ENCODE peak calls at places on chromosomes 3 and 15, in six cellular contexts. W is body of pancreas, J is ovary, K is A549, F is gastrocnemius medialis, H is esophagus squamous epithelium. L is an unnamed sample.

GRCh38 chr3:100169186-100169585 is 54.9 kb upstream of the FILIP1L start:
- DNase-seq in K (no peak), J (peak), F (no peak), H (no peak), W (no peak), L (no peak)

GRCh38 chr3:127036209-127037020 is 53.5 kb downstream of the PLXNA1 start:
- DNase-seq in J (peak), F (no peak), H (no peak), K (no peak), W (peak), L (no peak)

GRCh38 chr15:100901296-100901695 is 17.9 kb upstream of the LRRK1 start:
- DNase-seq in H (no peak), J (no peak), W (no peak), F (no peak), K (no peak), L (no peak)

GRCh38 chr3:197025736-197026480 is 3.7 kb downstream of the MELTF start:
- DNase-seq in J (peak), W (no peak), F (no peak), K (no peak), H (no peak), L (no peak)

GRCh38 chr15:37056168-37056893 is 44.0 kb downstream of the MEIS2 start:
- DNase-seq in H (no peak), J (no peak), W (no peak), K (no peak), F (no peak), L (peak)

GRCh38 chr15:45187578-45187893 is 230 bp downstream of the SHF start:
- DNase-seq in J (no peak), H (no peak), W (no peak), F (no peak), K (no peak), L (no peak)

GRCh38 chr3:69328903-69329302 is 57.0 kb downstream of the FRMD4B start:
- DNase-seq in H (no peak), K (no peak), W (no peak), J (no peak), F (no peak), L (no peak)

GRCh38 chr15:57235865-57236264 is 140.4 kb upstream of the CGNL1 start:
- DNase-seq in K (no peak), H (no peak), W (no peak), F (no peak), J (no peak), L (no peak)

GRCh38 chr3:85567074-85567676 is 608.4 kb downstream of the CADM2 start:
- DNase-seq in K (no peak), H (no peak), F (no peak), J (no peak), W (peak), L (no peak)

GRCh38 chr3:98812851-98813374 is 49.8 kb downstream of the ST3GAL6 start:
- DNase-seq in H (no peak), J (no peak), F (no peak), W (peak), K (peak), L (no peak)

GRCh38 chr15:87940763-87941162 is 315.8 kb downstream of the NTRK3 start:
- DNase-seq in J (no peak), H (no peak), W (no peak), K (no peak), F (no peak), L (no peak)

GRCh38 chr15:89575656-89576416 is 567 bp downstream of the TICRR start:
- DNase-seq in W (no peak), H (no peak), F (no peak), J (no peak), K (no peak), L (no peak)

GRCh38 chr15:89576417-89576773 is 1.1 kb downstream of the TICRR start:
- DNase-seq in J (no peak), F (no peak), H (no peak), K (no peak), W (no peak), L (no peak)

GRCh38 chr15:89575146-89575655 is at the start of gene TICRR:
- DNase-seq in J (peak), K (peak), H (peak), W (peak), F (peak), L (peak)

GRCh38 chr15:89577776-89578115 is 2.5 kb downstream of the TICRR start:
- DNase-seq in F (no peak), J (no peak), W (no peak), H (no peak), K (no peak), L (no peak)

GRCh38 chr15:89578146-89578545 is 2.9 kb downstream of the TICRR start:
- DNase-seq in J (no peak), F (no peak), W (no peak), K (no peak), H (no peak), L (no peak)
- H3K4me3 ChIP-seq in J (no peak), F (no peak), W (no peak), K (peak), H (peak), L (no peak)

GRCh38 chr15:89749526-89749925 is 1.5 kb downstream of the MESP1 start:
- DNase-seq in J (no peak), K (no peak), H (no peak), F (no peak), W (no peak), L (no peak)

GRCh38 chr15:89749059-89749458 is 2.0 kb downstream of the MESP1 start:
- DNase-seq in J (no peak), W (no peak), F (no peak), K (no peak), H (no peak), L (no peak)

GRCh38 chr15:89749951-89750559 is 994 bp downstream of the MESP1 start:
- DNase-seq in K (no peak), J (no peak), W (peak), H (no peak), F (no peak), L (no peak)

GRCh38 chr15:89751748-89752147 is 699 bp upstream of the MESP1 start:
- DNase-seq in W (peak), H (no peak), K (no peak), J (no peak), F (no peak), L (no peak)

GRCh38 chr15:89750560-89751542 is at the start of gene MESP1:
- DNase-seq in H (peak), J (peak), W (peak), K (peak), F (peak), L (peak)
- TF ChIP-seq POLR2A in H (no peak), J (peak), W (peak), K (peak), F (peak), L (peak)

GRCh38 chr15:40471778-40472130 is 970 bp downstream of the CHST14 start:
- DNase-seq in K (no peak), W (peak), F (no peak), H (no peak), J (no peak), L (no peak)

GRCh38 chr15:40470423-40471104 is at the start of gene CHST14:
- DNase-seq in F (no peak), H (no peak), J (peak), K (peak), W (peak), L (peak)

GRCh38 chr15:40474581-40474980 is 3.8 kb downstream of the CHST14 start:
- DNase-seq in H (no peak), J (no peak), F (no peak), K (no peak), W (no peak), L (no peak)

GRCh38 chr15:40471105-40471777 is 457 bp downstream of the CHST14 start:
- DNase-seq in H (no peak), J (peak), F (no peak), K (no peak), W (no peak), L (no peak)

GRCh38 chr15:40472171-40472727 is 1.5 kb downstream of the CHST14 start:
- DNase-seq in H (no peak), W (no peak), K (no peak), F (no peak), J (no peak), L (no peak)
- H3K4me3 ChIP-seq in H (peak), W (no peak), K (peak), F (peak), J (peak), L (peak)

GRCh38 chr3:58238830-58239229 is 1.2 kb downstream of the ABHD6 start:
- DNase-seq in F (no peak), J (no peak), W (no peak), H (no peak), K (no peak), L (no peak)

GRCh38 chr3:58235970-58236369 is 1.6 kb upstream of the ABHD6 start:
- DNase-seq in J (no peak), W (no peak), H (no peak), K (no peak), F (no peak), L (no peak)

GRCh38 chr3:58236527-58237237 is 910 bp upstream of the ABHD6 start:
- DNase-seq in J (no peak), K (peak), F (no peak), H (no peak), W (no peak), L (no peak)

GRCh38 chr3:58237238-58237939 is at the start of gene ABHD6:
- DNase-seq in F (peak), K (peak), W (peak), H (peak), J (peak), L (peak)

GRCh38 chr3:58237940-58238681 is 519 bp downstream of the ABHD6 start:
- DNase-seq in F (peak), H (peak), W (peak), J (peak), K (peak), L (peak)
- TF ChIP-seq POLR2A in F (no peak), H (no peak), W (peak), J (no peak), K (no peak), L (no peak)

DNA sequence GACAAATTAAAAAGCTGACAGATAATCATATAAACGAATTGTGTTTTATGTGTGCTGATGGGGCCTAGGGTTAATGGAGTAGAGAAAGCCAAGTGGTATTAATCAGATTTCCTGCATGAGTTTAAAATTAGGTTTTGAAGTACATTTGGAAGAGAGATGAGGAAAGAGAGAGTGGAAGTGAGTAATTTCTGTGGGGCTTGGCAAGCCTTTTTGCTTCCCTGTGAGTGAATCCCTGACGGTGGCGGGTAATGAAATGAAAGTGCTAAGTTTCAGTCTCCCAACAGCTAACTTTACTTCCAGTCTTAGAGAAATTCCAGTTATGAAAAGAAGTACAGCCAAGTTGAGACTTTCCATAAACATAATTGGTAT is 139.3 kb downstream of the BBX start:
- DNase-seq in H (no peak), K (no peak), F (no peak), W (no peak), J (no peak), L (peak)
- H3K4me3 ChIP-seq in H (peak), K (no peak), F (peak), W (no peak), J (no peak), L (no peak)

GRCh38 chr3:12967751-12968209 is 105.4 kb downstream of the IQSEC1 start:
- DNase-seq in K (peak), H (peak), W (peak), F (peak), J (peak), L (peak)
- TF ChIP-seq POLR2A in K (peak), H (no peak), W (no peak), F (no peak), J (no peak), L (peak)